ENCODE peak calls at places on chromosome 12, in six cellular contexts. R is HL-60, M is dorsolateral prefrontal cortex, H is NCI-H446 treated with DMSO at 0.1 percent for 48 hours, L is fibroblast of villous mesenchyme, E is HFF-Myc. S is an unnamed sample.

GRCh38 chr12:74646831-74647230 is 109.2 kb downstream of the ATXN7L3B start:
- DNase-seq in R (no peak), M (no peak), H (peak), L (no peak), E (no peak), S (no peak)

GRCh38 chr12:59383426-59383822 is 212.4 kb upstream of the SLC16A7 start:
- DNase-seq in R (no peak), M (no peak), H (peak), L (peak), E (peak), S (no peak)

GRCh38 chr12:9143137-9143536 is 27.4 kb upstream of the A2M start:
- DNase-seq in R (no peak), M (no peak), H (no peak), L (no peak), E (no peak), S (no peak)

GRCh38 chr12:124399622-124400021 is 104.7 kb downstream of the RFLNA start:
- DNase-seq in R (peak), M (no peak), H (no peak), L (no peak), E (no peak), S (no peak)

GRCh38 chr12:106074706-106075392 is 63.9 kb downstream of the NUAK1 start:
- DNase-seq in R (no peak), M (no peak), H (no peak), L (peak), E (no peak), S (no peak)

GRCh38 chr12:54357802-54358619 is 6.3 kb downstream of the GPR84 start:
- DNase-seq in R (no peak), M (no peak), H (no peak), L (no peak), E (no peak), S (no peak)

GRCh38 chr12:127145929-127146789 is 1120.8 kb upstream of the TMEM132C start:
- DNase-seq in R (no peak), M (peak), H (no peak), L (peak), E (peak), S (peak)

GRCh38 chr12:90337018-90337417 is 618.0 kb downstream of the CCER1 start:
- DNase-seq in R (no peak), M (no peak), H (no peak), L (no peak), E (no peak), S (no peak)

GRCh38 chr12:7376196-7376595 is 67.8 kb downstream of the CD163L1 start:
- DNase-seq in R (no peak), M (no peak), H (no peak), L (peak), E (peak), S (no peak)

GRCh38 chr12:2013527-2014223 is 9.4 kb upstream of the DCP1B start:
- DNase-seq in R (no peak), M (no peak), H (no peak), L (peak), E (no peak), S (peak)

GRCh38 chr12:65632131-65632855 is 192.0 kb upstream of the HMGA2 start:
- DNase-seq in R (no peak), M (no peak), H (no peak), L (no peak), E (no peak), S (no peak)

GRCh38 chr12:106527356-106527755 is 55.4 kb upstream of the RFX4 start:
- DNase-seq in R (no peak), M (no peak), H (no peak), L (peak), E (no peak), S (no peak)

GRCh38 chr12:96193725-96194571 is at the start of gene ELK3:
- DNase-seq in R (peak), M (no peak), H (no peak), L (peak), E (no peak), S (peak)

GRCh38 chr12:82937151-82937550 is 250.4 kb downstream of the TMTC2 start:
- DNase-seq in R (no peak), M (no peak), H (peak), L (peak), E (peak), S (no peak)

GRCh38 chr12:89015419-89015818 is 336.9 kb downstream of the DUSP6 start:
- DNase-seq in R (no peak), M (no peak), H (no peak), L (no peak), E (no peak), S (no peak)

GRCh38 chr12:58465418-58465817 is 454.9 kb downstream of the LRIG3 start:
- DNase-seq in R (no peak), M (no peak), H (no peak), L (peak), E (no peak), S (no peak)

GRCh38 chr12:95085612-95086011 is 12.2 kb upstream of the NR2C1 start:
- DNase-seq in R (no peak), M (no peak), H (no peak), L (peak), E (no peak), S (no peak)

GRCh38 chr12:57836442-57837375 is 9.8 kb downstream of the CTDSP2 start:
- DNase-seq in R (peak), M (no peak), H (no peak), L (peak), E (peak), S (peak)

GRCh38 chr12:19382563-19382962 is 56.7 kb upstream of the AEBP2 start:
- DNase-seq in R (no peak), M (no peak), H (no peak), L (no peak), E (no peak), S (no peak)

GRCh38 chr12:401235-402126 is at the start of gene CCDC77:
- DNase-seq in R (peak), M (peak), H (no peak), L (peak), E (peak), S (peak)

GRCh38 chr12:131279281-131279921 is 325.7 kb downstream of the ADGRD1 start:
- DNase-seq in R (no peak), M (peak), H (no peak), L (no peak), E (no peak), S (peak)

GRCh38 chr12:89384750-89385273 is 32.5 kb upstream of the DUSP6 start:
- DNase-seq in R (no peak), M (no peak), H (no peak), L (no peak), E (no peak), S (no peak)

GRCh38 chr12:2682301-2683282 is 112.2 kb upstream of the FKBP4 start:
- DNase-seq in R (peak), M (no peak), H (no peak), L (peak), E (no peak), S (peak)

GRCh38 chr12:121513464-121514183 is 67.2 kb downstream of the KDM2B start:
- DNase-seq in R (no peak), M (no peak), H (no peak), L (no peak), E (no peak), S (no peak)

GRCh38 chr12:115767921-115768320 is 509.6 kb downstream of the MED13L start:
- DNase-seq in R (no peak), M (no peak), H (no peak), L (no peak), E (no peak), S (no peak)

GRCh38 chr12:83172441-83172840 is 485.7 kb downstream of the TMTC2 start:
- DNase-seq in R (no peak), M (no peak), H (no peak), L (no peak), E (no peak), S (no peak)

GRCh38 chr12:42967850-42968249 is 378.3 kb upstream of the PRICKLE1 start:
- DNase-seq in R (no peak), M (no peak), H (no peak), L (no peak), E (no peak), S (no peak)

GRCh38 chr12:1883513-1883912 is 34.9 kb downstream of the CACNA2D4 start:
- DNase-seq in R (no peak), M (no peak), H (no peak), L (no peak), E (no peak), S (peak)

GRCh38 chr12:40149673-40150260 is 43.9 kb upstream of the SLC2A13 start:
- DNase-seq in R (no peak), M (no peak), H (no peak), L (no peak), E (no peak), S (no peak)